ENCODE peak calls at places on chromosomes 12 and 14, in five cellular contexts. One of them, this sample, is unnamed.

GRCh38 chr12:115866909-115867525 is 410.5 kb downstream of the MED13L start:
- DNase-seq in stomach: no peak
- DNase-seq in psoas muscle: no peak
- DNase-seq in breast epithelium: no peak
- DNase-seq in caudate nucleus: no peak
- DNase-seq in this sample: no peak

GRCh38 chr14:51744372-51745150 is 92.9 kb downstream of the FRMD6 start:
- DNase-seq in stomach: no peak
- DNase-seq in psoas muscle: no peak
- DNase-seq in breast epithelium: no peak
- DNase-seq in caudate nucleus: no peak
- DNase-seq in this sample: no peak

GRCh38 chr12:127980585-127980984 is 286.4 kb upstream of the TMEM132C start:
- DNase-seq in stomach: no peak
- DNase-seq in psoas muscle: no peak
- DNase-seq in breast epithelium: no peak
- DNase-seq in caudate nucleus: no peak
- DNase-seq in this sample: no peak

GRCh38 chr12:67042697-67043131 is 226.4 kb upstream of the CAND1 start:
- DNase-seq in stomach: no peak
- DNase-seq in psoas muscle: no peak
- DNase-seq in breast epithelium: no peak
- DNase-seq in caudate nucleus: no peak
- DNase-seq in this sample: no peak

GRCh38 chr14:32472512-32473472 is 143.7 kb downstream of the AKAP6 start:
- DNase-seq in stomach: no peak
- DNase-seq in psoas muscle: peak
- DNase-seq in breast epithelium: peak
- DNase-seq in caudate nucleus: peak
- DNase-seq in this sample: peak

GRCh38 chr12:87756111-87756510 is 273.1 kb downstream of the C12orf50 start:
- DNase-seq in stomach: no peak
- DNase-seq in psoas muscle: no peak
- DNase-seq in breast epithelium: no peak
- DNase-seq in caudate nucleus: no peak
- DNase-seq in this sample: no peak

GRCh38 chr14:89563503-89563902 is 146.5 kb upstream of the FOXN3 start:
- DNase-seq in stomach: no peak
- DNase-seq in psoas muscle: no peak
- DNase-seq in breast epithelium: no peak
- DNase-seq in caudate nucleus: no peak
- DNase-seq in this sample: no peak

GRCh38 chr12:66055837-66056319 is 74.7 kb downstream of the LLPH start:
- DNase-seq in stomach: no peak
- DNase-seq in psoas muscle: no peak
- DNase-seq in breast epithelium: no peak
- DNase-seq in caudate nucleus: no peak
- DNase-seq in this sample: no peak

GRCh38 chr14:77554207-77554606 is 55.6 kb upstream of the ISM2 start:
- DNase-seq in stomach: no peak
- DNase-seq in psoas muscle: no peak
- DNase-seq in breast epithelium: no peak
- DNase-seq in caudate nucleus: no peak
- DNase-seq in this sample: no peak

GRCh38 chr14:77324289-77324688 is 3.5 kb downstream of the GSTZ1 start:
- DNase-seq in stomach: no peak
- DNase-seq in psoas muscle: no peak
- DNase-seq in breast epithelium: no peak
- DNase-seq in caudate nucleus: no peak
- DNase-seq in this sample: no peak

GRCh38 chr12:132409495-132410295 is 80.3 kb upstream of the FBRSL1 start:
- DNase-seq in stomach: no peak
- DNase-seq in psoas muscle: no peak
- DNase-seq in breast epithelium: no peak
- DNase-seq in caudate nucleus: no peak
- DNase-seq in this sample: no peak

GRCh38 chr12:52870361-52871290 is 21.8 kb upstream of the KRT78 start:
- DNase-seq in stomach: peak
- DNase-seq in psoas muscle: peak
- DNase-seq in breast epithelium: no peak
- DNase-seq in caudate nucleus: no peak
- DNase-seq in this sample: no peak

GRCh38 chr12:91172051-91172450 is 10.6 kb downstream of the DCN start:
- DNase-seq in stomach: no peak
- DNase-seq in psoas muscle: no peak
- DNase-seq in breast epithelium: no peak
- DNase-seq in caudate nucleus: no peak
- DNase-seq in this sample: no peak

GRCh38 chr12:100897240-100897639 is 102.7 kb downstream of the ANO4 start:
- DNase-seq in stomach: no peak
- DNase-seq in psoas muscle: no peak
- DNase-seq in breast epithelium: no peak
- DNase-seq in caudate nucleus: no peak
- DNase-seq in this sample: no peak

GRCh38 chr12:9135903-9136310 is 20.2 kb upstream of the A2M start:
- DNase-seq in stomach: no peak
- DNase-seq in psoas muscle: no peak
- DNase-seq in breast epithelium: no peak
- DNase-seq in caudate nucleus: no peak
- DNase-seq in this sample: no peak

GRCh38 chr12:77124767-77125166 is 59.4 kb upstream of the E2F7 start:
- DNase-seq in stomach: no peak
- DNase-seq in psoas muscle: no peak
- DNase-seq in breast epithelium: no peak
- DNase-seq in caudate nucleus: no peak
- DNase-seq in this sample: no peak

GRCh38 chr14:40368314-40368713 is 936.1 kb upstream of the FBXO33 start:
- DNase-seq in stomach: peak
- DNase-seq in psoas muscle: no peak
- DNase-seq in breast epithelium: no peak
- DNase-seq in caudate nucleus: no peak
- DNase-seq in this sample: no peak

GRCh38 chr14:52583544-52583943 is 30.9 kb downstream of the GPR137C start:
- DNase-seq in stomach: no peak
- DNase-seq in psoas muscle: no peak
- DNase-seq in breast epithelium: no peak
- DNase-seq in caudate nucleus: no peak
- DNase-seq in this sample: no peak

GRCh38 chr12:76551482-76551888 is 8.1 kb downstream of the OSBPL8 start:
- DNase-seq in stomach: no peak
- DNase-seq in psoas muscle: no peak
- DNase-seq in breast epithelium: no peak
- DNase-seq in caudate nucleus: no peak
- DNase-seq in this sample: no peak

GRCh38 chr14:103031566-103031911 is 25.8 kb downstream of the CDC42BPB start:
- DNase-seq in stomach: no peak
- DNase-seq in psoas muscle: no peak
- DNase-seq in breast epithelium: no peak
- DNase-seq in caudate nucleus: no peak
- DNase-seq in this sample: no peak

GRCh38 chr14:68908201-68908600 is 70.9 kb downstream of the ACTN1 start:
- DNase-seq in stomach: no peak
- DNase-seq in psoas muscle: no peak
- DNase-seq in breast epithelium: no peak
- DNase-seq in caudate nucleus: no peak
- DNase-seq in this sample: no peak

GRCh38 chr12:80837342-80837978 is 100.3 kb downstream of the LIN7A start:
- DNase-seq in stomach: no peak
- DNase-seq in psoas muscle: no peak
- DNase-seq in breast epithelium: no peak
- DNase-seq in caudate nucleus: no peak
- DNase-seq in this sample: no peak

GRCh38 chr14:95297832-95298231 is 21.9 kb downstream of the CLMN start:
- DNase-seq in stomach: no peak
- DNase-seq in psoas muscle: no peak
- DNase-seq in breast epithelium: no peak
- DNase-seq in caudate nucleus: no peak
- DNase-seq in this sample: no peak

GRCh38 chr14:43706901-43707300 is 800.2 kb downstream of the FSCB start:
- DNase-seq in stomach: no peak
- DNase-seq in psoas muscle: no peak
- DNase-seq in breast epithelium: no peak
- DNase-seq in caudate nucleus: no peak
- DNase-seq in this sample: no peak

GRCh38 chr12:17665839-17666238 is 424.2 kb downstream of the RERGL start:
- DNase-seq in stomach: no peak
- DNase-seq in psoas muscle: no peak
- DNase-seq in breast epithelium: no peak
- DNase-seq in caudate nucleus: no peak
- DNase-seq in this sample: no peak

GRCh38 chr12:78951746-78952532 is 87.4 kb downstream of the SYT1 start:
- DNase-seq in stomach: no peak
- DNase-seq in psoas muscle: no peak
- DNase-seq in breast epithelium: no peak
- DNase-seq in caudate nucleus: no peak
- DNase-seq in this sample: no peak

GRCh38 chr14:69017706-69018105 is 38.6 kb upstream of the ACTN1 start:
- DNase-seq in stomach: no peak
- DNase-seq in psoas muscle: no peak
- DNase-seq in breast epithelium: no peak
- DNase-seq in caudate nucleus: no peak
- DNase-seq in this sample: no peak

GRCh38 chr14:69637503-69638030 is 26.2 kb downstream of the SUSD6 start:
- DNase-seq in stomach: no peak
- DNase-seq in psoas muscle: peak
- DNase-seq in breast epithelium: no peak
- DNase-seq in caudate nucleus: no peak
- DNase-seq in this sample: no peak

GRCh38 chr12:81465191-81465590 is 294.0 kb downstream of the PPFIA2 start:
- DNase-seq in stomach: no peak
- DNase-seq in psoas muscle: no peak
- DNase-seq in breast epithelium: no peak
- DNase-seq in caudate nucleus: no peak
- DNase-seq in this sample: no peak

GRCh38 chr14:61573748-61574513 is 121.4 kb upstream of the HIF1A start:
- DNase-seq in stomach: no peak
- DNase-seq in psoas muscle: no peak
- DNase-seq in breast epithelium: no peak
- DNase-seq in caudate nucleus: no peak
- DNase-seq in this sample: no peak

GRCh38 chr12:115132145-115132544 is 448.2 kb upstream of the TBX3 start:
- DNase-seq in stomach: no peak
- DNase-seq in psoas muscle: no peak
- DNase-seq in breast epithelium: peak
- DNase-seq in caudate nucleus: no peak
- DNase-seq in this sample: no peak

GRCh38 chr12:40959041-40959440 is 229.1 kb upstream of the PDZRN4 start:
- DNase-seq in stomach: no peak
- DNase-seq in psoas muscle: no peak
- DNase-seq in breast epithelium: no peak
- DNase-seq in caudate nucleus: no peak
- DNase-seq in this sample: no peak

GRCh38 chr12:18400186-18400585 is 138.9 kb downstream of the PIK3C2G start:
- DNase-seq in stomach: no peak
- DNase-seq in psoas muscle: no peak
- DNase-seq in breast epithelium: no peak
- DNase-seq in caudate nucleus: no peak
- DNase-seq in this sample: no peak

GRCh38 chr12:5716221-5716620 is 228.8 kb downstream of the ANO2 start:
- DNase-seq in stomach: no peak
- DNase-seq in psoas muscle: no peak
- DNase-seq in breast epithelium: no peak
- DNase-seq in caudate nucleus: no peak
- DNase-seq in this sample: no peak

GRCh38 chr12:110745632-110746284 is 3.1 kb upstream of the PPP1CC start:
- DNase-seq in stomach: no peak
- DNase-seq in psoas muscle: no peak
- DNase-seq in breast epithelium: peak
- DNase-seq in caudate nucleus: no peak
- DNase-seq in this sample: no peak

GRCh38 chr14:64572721-64573508 is 23.2 kb downstream of the PPP1R36 start:
- DNase-seq in stomach: no peak
- DNase-seq in psoas muscle: no peak
- DNase-seq in breast epithelium: no peak
- DNase-seq in caudate nucleus: peak
- DNase-seq in this sample: peak

GRCh38 chr12:12486661-12487240 is 75.9 kb downstream of the DUSP16 start:
- DNase-seq in stomach: no peak
- DNase-seq in psoas muscle: no peak
- DNase-seq in breast epithelium: no peak
- DNase-seq in caudate nucleus: no peak
- DNase-seq in this sample: no peak
- H3K27ac ChIP-seq in stomach: no peak
- H3K27ac ChIP-seq in psoas muscle: no peak
- H3K27ac ChIP-seq in breast epithelium: no peak
- H3K27ac ChIP-seq in caudate nucleus: no peak
- H3K27ac ChIP-seq in this sample: no peak

GRCh38 chr14:23405516-23406025 is 2.5 kb downstream of the MYH6 start:
- DNase-seq in stomach: no peak
- DNase-seq in psoas muscle: no peak
- DNase-seq in breast epithelium: no peak
- DNase-seq in caudate nucleus: no peak
- DNase-seq in this sample: no peak
- H3K27ac ChIP-seq in stomach: no peak
- H3K27ac ChIP-seq in psoas muscle: no peak
- H3K27ac ChIP-seq in breast epithelium: no peak
- H3K27ac ChIP-seq in caudate nucleus: no peak
- H3K27ac ChIP-seq in this sample: no peak

GRCh38 chr12:89864419-89864818 is 155.8 kb upstream of the ATP2B1 start:
- DNase-seq in stomach: no peak
- DNase-seq in psoas muscle: no peak
- DNase-seq in breast epithelium: no peak
- DNase-seq in caudate nucleus: no peak
- DNase-seq in this sample: no peak

GRCh38 chr12:89862511-89863331 is 154.1 kb upstream of the ATP2B1 start:
- DNase-seq in stomach: no peak
- DNase-seq in psoas muscle: no peak
- DNase-seq in breast epithelium: no peak
- DNase-seq in caudate nucleus: no peak
- DNase-seq in this sample: peak

GRCh38 chr12:89863332-89863938 is 154.8 kb upstream of the ATP2B1 start:
- DNase-seq in stomach: no peak
- DNase-seq in psoas muscle: no peak
- DNase-seq in breast epithelium: no peak
- DNase-seq in caudate nucleus: no peak
- DNase-seq in this sample: no peak

GRCh38 chr12:89861086-89861485 is 152.4 kb upstream of the ATP2B1 start:
- DNase-seq in stomach: no peak
- DNase-seq in psoas muscle: no peak
- DNase-seq in breast epithelium: no peak
- DNase-seq in caudate nucleus: no peak
- DNase-seq in this sample: no peak

GRCh38 chr12:89863968-89864367 is 155.3 kb upstream of the ATP2B1 start:
- DNase-seq in stomach: no peak
- DNase-seq in psoas muscle: no peak
- DNase-seq in breast epithelium: no peak
- DNase-seq in caudate nucleus: no peak
- DNase-seq in this sample: no peak
- H3K27ac ChIP-seq in stomach: peak
- H3K27ac ChIP-seq in psoas muscle: no peak
- H3K27ac ChIP-seq in breast epithelium: no peak
- H3K27ac ChIP-seq in caudate nucleus: no peak
- H3K27ac ChIP-seq in this sample: no peak

GRCh38 chr14:75720828-75721227 is 59.8 kb downstream of the TTLL5 start:
- DNase-seq in stomach: peak
- DNase-seq in psoas muscle: peak
- DNase-seq in breast epithelium: peak
- DNase-seq in caudate nucleus: peak
- DNase-seq in this sample: peak
- H3K27ac ChIP-seq in stomach: peak
- H3K27ac ChIP-seq in psoas muscle: peak
- H3K27ac ChIP-seq in breast epithelium: peak
- H3K27ac ChIP-seq in caudate nucleus: peak
- H3K27ac ChIP-seq in this sample: peak

GRCh38 chr14:91031668-91032067 is 28.8 kb downstream of the RPS6KA5 start:
- DNase-seq in stomach: no peak
- DNase-seq in psoas muscle: no peak
- DNase-seq in breast epithelium: no peak
- DNase-seq in caudate nucleus: no peak
- DNase-seq in this sample: no peak
- H3K27ac ChIP-seq in stomach: no peak
- H3K27ac ChIP-seq in psoas muscle: no peak
- H3K27ac ChIP-seq in breast epithelium: no peak
- H3K27ac ChIP-seq in caudate nucleus: no peak
- H3K27ac ChIP-seq in this sample: no peak

This sample was measured in substantia nigra.